ENCODE peak calls at places on chromosomes 16 and 17, in eight cellular contexts. X, V, W, F, E, N, K and D are unnamed samples.

GRCh38 chr16:47143329-47143676 is 442 bp downstream of the NETO2 start:
- DNase-seq in E (no peak), W (peak), N (peak), K (no peak), X (peak), F (peak), V (peak), D (peak)

GRCh38 chr17:60390223-60390622 is 1.7 kb downstream of the USP32 start:
- DNase-seq in E (no peak), V (no peak), X (no peak), F (no peak), W (no peak), N (peak), K (no peak), D (no peak)

GRCh38 chr17:9768381-9768934 is 22.9 kb downstream of the DHRS7C start:
- DNase-seq in E (no peak), V (no peak), W (no peak), F (no peak), N (peak), X (no peak), K (no peak), D (peak)

GRCh38 chr16:83847371-83848225 is 39.8 kb downstream of the HSBP1 start:
- DNase-seq in N (no peak), K (no peak), V (no peak), W (no peak), F (no peak), E (no peak), X (no peak), D (no peak)

GRCh38 chr16:70608516-70608915 is 37.8 kb upstream of the IL34 start:
- DNase-seq in W (no peak), X (no peak), V (no peak), N (no peak), K (no peak), E (no peak), F (no peak), D (no peak)

GRCh38 chr17:17186051-17186450 is 20.1 kb downstream of the PLD6 start:
- DNase-seq in N (no peak), V (peak), E (no peak), F (no peak), K (no peak), X (no peak), W (no peak), D (peak)

GRCh38 chr17:50049636-50050035 is 6.3 kb upstream of the ITGA3 start:
- DNase-seq in X (no peak), K (no peak), N (peak), W (no peak), E (no peak), V (no peak), F (no peak), D (no peak)

GRCh38 chr17:30368896-30369720 is 9.6 kb upstream of the CPD start:
- DNase-seq in X (no peak), F (no peak), W (no peak), E (no peak), N (no peak), V (no peak), K (no peak), D (no peak)

GRCh38 chr17:39800540-39800939 is 62.8 kb downstream of the GRB7 start:
- DNase-seq in E (no peak), K (no peak), X (no peak), F (peak), V (peak), W (no peak), N (no peak), D (peak)

GRCh38 chr17:81528384-81528650 is 140 bp downstream of the FSCN2 start:
- DNase-seq in F (no peak), K (no peak), X (no peak), E (no peak), W (no peak), N (no peak), V (no peak), D (no peak)

GRCh38 chr17:43515641-43516040 is 30.5 kb downstream of the ETV4 start:
- DNase-seq in V (no peak), X (no peak), F (no peak), K (no peak), E (no peak), W (no peak), N (peak), D (no peak)

GRCh38 chr16:52912565-52913173 is 140.0 kb downstream of the CHD9NB start:
- DNase-seq in W (peak), N (peak), X (peak), V (peak), F (no peak), K (no peak), E (peak), D (peak)

GRCh38 chr16:67949645-67950044 is 5.7 kb upstream of the LCAT start:
- DNase-seq in E (no peak), F (no peak), N (no peak), X (no peak), V (no peak), W (no peak), K (no peak), D (no peak)

GRCh38 chr17:49012893-49013255 is 15.7 kb downstream of the IGF2BP1 start:
- DNase-seq in X (no peak), F (no peak), W (no peak), K (no peak), N (no peak), V (no peak), E (no peak), D (no peak)

GRCh38 chr17:65297384-65297783 is 160.2 kb downstream of the RGS9 start:
- DNase-seq in F (no peak), X (no peak), V (no peak), N (peak), W (no peak), K (no peak), E (no peak), D (no peak)

GRCh38 chr16:56424791-56425438 is 430 bp downstream of the AMFR start:
- DNase-seq in W (peak), E (no peak), X (peak), N (no peak), F (no peak), V (peak), K (no peak), D (no peak)

GRCh38 chr17:13704333-13704732 is 102.6 kb upstream of the HS3ST3A1 start:
- DNase-seq in K (no peak), N (peak), W (no peak), F (no peak), V (no peak), X (no peak), E (peak), D (no peak)

GRCh38 chr17:79840204-79840988 is 1.2 kb upstream of the CBX4 start:
- DNase-seq in X (no peak), E (no peak), W (peak), V (peak), F (no peak), N (no peak), K (no peak), D (peak)

GRCh38 chr17:58334661-58335060 is 6.1 kb upstream of the TSPOAP1 start:
- DNase-seq in N (no peak), E (no peak), K (no peak), F (no peak), V (no peak), W (peak), X (no peak), D (no peak)

GRCh38 chr17:35214192-35214591 is 20.0 kb upstream of the SLC35G3 start:
- DNase-seq in N (peak), V (no peak), F (no peak), K (no peak), X (no peak), E (no peak), W (no peak), D (no peak)

GRCh38 chr16:62978451-62978850 is 942.2 kb upstream of the CDH8 start:
- DNase-seq in F (no peak), K (no peak), V (no peak), W (no peak), N (no peak), X (no peak), E (no peak), D (no peak)

GRCh38 chr17:29726721-29727252 is 104.1 kb upstream of the CORO6 start:
- DNase-seq in F (no peak), W (no peak), N (peak), E (no peak), X (no peak), K (no peak), V (no peak), D (peak)

GRCh38 chr17:72466606-72467005 is 345.8 kb downstream of the SOX9 start:
- DNase-seq in F (no peak), N (no peak), E (no peak), K (no peak), X (no peak), W (no peak), V (no peak), D (no peak)

GRCh38 chr17:57084361-57084801 is 665 bp upstream of the AKAP1 start:
- DNase-seq in E (no peak), K (no peak), X (no peak), N (no peak), F (no peak), W (no peak), V (no peak), D (no peak)

GRCh38 chr17:38656959-38657823 is 17.6 kb downstream of the EPOP start:
- DNase-seq in N (no peak), X (peak), V (no peak), W (no peak), F (no peak), E (no peak), K (no peak), D (no peak)

GRCh38 chr17:28926786-28927185 is 23.9 kb upstream of the DHRS13 start:
- DNase-seq in F (no peak), N (peak), V (no peak), X (no peak), W (no peak), K (no peak), E (no peak), D (no peak)

GRCh38 chr17:1583569-1583968 is 21.0 kb upstream of the PITPNA start:
- DNase-seq in F (no peak), V (no peak), W (no peak), K (no peak), E (no peak), N (no peak), X (no peak), D (no peak)

GRCh38 chr16:48139517-48139916 is 16.3 kb downstream of the ABCC12 start:
- DNase-seq in X (no peak), F (no peak), E (no peak), K (no peak), W (no peak), V (no peak), N (no peak), D (no peak)

GRCh38 chr16:30429418-30429677 is 482 bp downstream of the DCTPP1 start:
- DNase-seq in W (no peak), E (no peak), K (no peak), X (no peak), N (no peak), F (no peak), V (no peak), D (no peak)

GRCh38 chr16:1723450-1724147 is 17.6 kb downstream of the MAPK8IP3 start:
- DNase-seq in N (peak), E (no peak), K (no peak), X (no peak), F (no peak), V (peak), W (peak), D (peak)

GRCh38 chr16:75113541-75114121 is 2.9 kb downstream of the LDHD start:
- DNase-seq in V (no peak), X (no peak), W (no peak), F (no peak), N (no peak), E (no peak), K (no peak), D (no peak)

GRCh38 chr16:29898786-29899515 is 399 bp downstream of the SEZ6L2 start:
- DNase-seq in K (no peak), X (no peak), W (peak), F (no peak), N (no peak), E (no peak), V (no peak), D (no peak)

GRCh38 chr16:76199681-76200210 is 77.5 kb upstream of the CNTNAP4 start:
- DNase-seq in V (no peak), N (no peak), K (no peak), F (no peak), X (no peak), E (no peak), W (no peak), D (no peak)

GRCh38 chr17:77741109-77741508 is 217.4 kb upstream of the TNRC6C start:
- DNase-seq in K (no peak), N (no peak), F (no peak), V (peak), X (no peak), W (peak), E (no peak), D (no peak)